ENCODE peak calls at places on chromosome 10, in eight cellular contexts. O, W, Q, D, B, E, U and A are unnamed samples.

GRCh38 chr10:42242135-42242805 is 396.1 kb downstream of the ZNF33B start:
- DNase-seq in D (no peak), Q (no peak), U (no peak), E (peak; percentile 56), B (no peak), O (no peak), W (no peak), A (no peak)

GRCh38 chr10:66148312-66148711 is 777.5 kb upstream of the LRRTM3 start:
- DNase-seq in B (no peak), O (no peak), W (no peak), E (no peak), Q (no peak), D (no peak), U (no peak), A (no peak)

GRCh38 chr10:30812018-30812851 is 182.7 kb upstream of the LYZL2 start:
- DNase-seq in Q (peak; percentile 89), W (peak; percentile 35), U (peak; percentile 95), B (no peak), O (no peak), E (peak; percentile 59), D (no peak), A (peak; percentile 95)

GRCh38 chr10:103463456-103463855 is 4.8 kb upstream of the CALHM1 start:
- DNase-seq in W (no peak), B (no peak), O (no peak), E (no peak), Q (no peak), U (no peak), D (no peak), A (no peak)

GRCh38 chr10:25068152-25069058 is 52.0 kb downstream of the THNSL1 start:
- DNase-seq in Q (no peak), E (no peak), O (no peak), B (no peak), W (no peak), U (peak; percentile 84), D (no peak), A (no peak)

GRCh38 chr10:56346845-56347415 is 14.1 kb downstream of the ZWINT start:
- DNase-seq in B (no peak), Q (no peak), D (no peak), O (no peak), U (peak; percentile 19), W (no peak), E (no peak), A (no peak)

GRCh38 chr10:122476034-122476695 is 14.8 kb downstream of the HTRA1 start:
- DNase-seq in D (no peak), U (no peak), B (no peak), O (no peak), W (no peak), Q (no peak), E (no peak), A (no peak)

GRCh38 chr10:4081691-4082111 is 296.7 kb upstream of the KLF6 start:
- DNase-seq in D (no peak), Q (no peak), U (no peak), O (no peak), W (no peak), B (no peak), E (peak; percentile 22), A (no peak)

GRCh38 chr10:24616536-24616935 is 107.2 kb downstream of the ARHGAP21 start:
- DNase-seq in Q (no peak), E (no peak), W (no peak), U (peak; percentile 43), O (no peak), D (no peak), B (no peak), A (no peak)

GRCh38 chr10:122348951-122349361 is 25.6 kb upstream of the PLEKHA1 start:
- DNase-seq in B (no peak), D (no peak), Q (no peak), E (no peak), W (no peak), O (no peak), U (no peak), A (no peak)

GRCh38 chr10:109957092-109957797 is 33.9 kb upstream of the XPNPEP1 start:
- DNase-seq in Q (no peak), E (no peak), U (no peak), B (peak; percentile 72), D (no peak), W (no peak), O (no peak), A (no peak)

GRCh38 chr10:84845628-84846261 is 517.4 kb downstream of the CCSER2 start:
- DNase-seq in D (no peak), Q (no peak), U (no peak), O (no peak), B (no peak), E (peak; percentile 51), W (peak; percentile 51), A (no peak)

GRCh38 chr10:73251683-73252444 is 580 bp downstream of the MRPS16 start:
- DNase-seq in E (peak; percentile 21), Q (peak; percentile 61), B (no peak), W (peak; percentile 72), D (no peak), O (peak; percentile 36), U (no peak), A (no peak)

GRCh38 chr10:29862926-29863614 is 196.3 kb downstream of the JCAD start:
- DNase-seq in B (no peak), O (no peak), W (no peak), D (no peak), U (peak; percentile 80), E (no peak), Q (no peak), A (no peak)

GRCh38 chr10:86609920-86610319 is 44.4 kb upstream of the OPN4 start:
- DNase-seq in D (no peak), U (no peak), B (no peak), Q (no peak), O (no peak), W (no peak), E (no peak), A (no peak)

DNA sequence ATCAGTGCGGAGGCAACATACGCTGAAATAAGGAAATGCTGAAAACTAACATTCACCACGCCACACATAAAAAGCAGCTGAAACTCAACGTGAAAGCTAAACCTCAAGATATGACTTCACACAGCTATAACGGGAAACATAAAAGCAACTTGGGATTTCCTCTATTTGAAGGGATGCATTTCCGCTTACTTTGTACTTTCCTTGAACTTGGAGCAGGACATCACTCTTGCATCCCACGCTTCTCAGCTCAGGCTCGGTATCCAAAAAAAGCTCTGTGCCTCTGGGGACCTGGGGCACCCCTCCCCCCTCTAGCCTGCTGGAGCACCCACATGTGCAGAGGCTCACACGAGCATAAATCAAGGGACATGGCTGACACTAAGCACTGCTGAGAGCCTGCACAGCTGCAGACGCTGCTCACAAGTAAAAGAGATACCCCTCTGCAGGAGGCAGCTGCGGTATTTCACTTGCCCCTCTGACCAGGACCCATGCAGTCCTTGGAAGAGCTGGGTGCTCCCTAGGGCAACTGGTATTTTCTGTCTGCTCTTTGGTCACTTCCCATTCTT is 34.2 kb downstream of the PARD3 start:
- DNase-seq in E (peak; percentile 31), U (peak; percentile 63), W (peak; percentile 76), O (no peak), Q (peak; percentile 81), D (no peak), B (no peak), A (no peak)
- H3K4me3 ChIP-seq in E (no peak overlapping the region), U (no peak overlapping the region), W (peak overlapping the region; percentile 35), O (no peak overlapping the region), Q (peak overlapping the region; percentile 3), D (no peak overlapping the region), B (no peak overlapping the region), A (peak overlapping the region; percentile 6)

DNA sequence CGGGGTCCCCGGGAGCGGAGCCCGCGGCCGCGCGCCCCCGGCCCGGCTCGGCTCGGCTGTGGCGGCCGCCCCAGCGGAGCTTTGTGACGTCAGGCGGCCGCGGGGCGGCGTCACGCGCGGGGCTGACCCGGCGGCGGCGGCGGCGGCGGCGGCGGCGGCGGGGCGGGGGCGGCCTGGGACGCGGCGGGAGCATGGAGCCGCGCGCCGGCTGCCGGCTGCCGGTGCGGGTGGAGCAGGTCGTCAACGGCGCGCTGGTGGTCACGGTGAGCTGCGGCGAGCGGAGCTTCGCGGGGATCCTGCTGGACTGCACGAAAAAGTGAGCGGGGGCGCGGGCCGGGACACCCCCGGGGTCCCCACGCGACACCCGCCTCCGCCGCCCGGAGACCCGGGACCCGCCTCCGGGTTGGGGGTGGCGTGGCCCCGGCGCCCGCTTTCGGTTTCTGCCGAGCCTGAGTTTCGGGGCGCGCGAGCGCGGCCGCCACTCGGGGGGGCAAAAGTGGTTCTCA is at the start of gene PWWP2B:
- DNase-seq in U (peak; percentile 19), W (peak; percentile 55), E (no peak), O (no peak), D (no peak), B (peak; percentile 75), Q (peak; percentile 77), A (no peak)
- TF ChIP-seq POLR2A in U (no peak), W (no peak), E (no peak), O (peak; percentile 45), D (peak; percentile 63), B (no peak), Q (no peak), A (no peak)

DNA sequence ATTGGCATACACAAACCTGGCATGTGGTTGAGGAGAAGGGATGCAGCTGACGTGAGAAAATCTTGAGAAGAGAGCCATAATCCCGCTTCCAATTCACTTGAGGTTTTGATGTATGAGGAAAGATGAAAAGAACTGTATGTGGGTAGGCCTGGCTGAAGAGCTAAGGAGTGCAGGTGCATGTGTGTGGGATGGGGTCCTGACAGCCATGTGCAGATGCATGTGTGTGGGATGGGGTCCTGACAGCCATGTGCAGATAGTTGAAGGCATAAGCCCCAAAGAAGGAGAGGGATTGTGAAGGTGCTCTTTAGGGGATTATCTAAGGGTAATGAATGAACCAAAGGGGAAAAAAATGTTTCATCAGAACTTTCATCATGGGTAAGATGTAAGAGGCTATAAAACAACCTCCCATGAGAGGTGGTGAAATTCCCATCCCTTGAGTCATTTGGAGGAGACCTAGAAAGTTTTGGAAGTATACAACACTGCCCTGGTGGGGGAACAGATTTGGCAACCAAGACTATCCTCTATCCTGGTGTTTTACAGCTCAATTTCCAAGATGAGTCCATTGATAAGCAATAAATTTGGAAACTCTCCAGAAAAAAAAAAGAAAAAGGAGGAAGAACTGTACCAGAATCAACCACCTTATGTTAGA is 3.9 kb upstream of the PKD2L1 start:
- DNase-seq in O (no peak), W (no peak), D (no peak), B (no peak), Q (no peak), U (no peak), E (no peak), A (no peak)
- H3K4me3 ChIP-seq in O (no peak overlapping the region), W (no peak overlapping the region), D (no peak overlapping the region), B (no peak overlapping the region), Q (no peak overlapping the region), U (no peak overlapping the region), E (no peak overlapping the region), A (no peak overlapping the region)

DNA sequence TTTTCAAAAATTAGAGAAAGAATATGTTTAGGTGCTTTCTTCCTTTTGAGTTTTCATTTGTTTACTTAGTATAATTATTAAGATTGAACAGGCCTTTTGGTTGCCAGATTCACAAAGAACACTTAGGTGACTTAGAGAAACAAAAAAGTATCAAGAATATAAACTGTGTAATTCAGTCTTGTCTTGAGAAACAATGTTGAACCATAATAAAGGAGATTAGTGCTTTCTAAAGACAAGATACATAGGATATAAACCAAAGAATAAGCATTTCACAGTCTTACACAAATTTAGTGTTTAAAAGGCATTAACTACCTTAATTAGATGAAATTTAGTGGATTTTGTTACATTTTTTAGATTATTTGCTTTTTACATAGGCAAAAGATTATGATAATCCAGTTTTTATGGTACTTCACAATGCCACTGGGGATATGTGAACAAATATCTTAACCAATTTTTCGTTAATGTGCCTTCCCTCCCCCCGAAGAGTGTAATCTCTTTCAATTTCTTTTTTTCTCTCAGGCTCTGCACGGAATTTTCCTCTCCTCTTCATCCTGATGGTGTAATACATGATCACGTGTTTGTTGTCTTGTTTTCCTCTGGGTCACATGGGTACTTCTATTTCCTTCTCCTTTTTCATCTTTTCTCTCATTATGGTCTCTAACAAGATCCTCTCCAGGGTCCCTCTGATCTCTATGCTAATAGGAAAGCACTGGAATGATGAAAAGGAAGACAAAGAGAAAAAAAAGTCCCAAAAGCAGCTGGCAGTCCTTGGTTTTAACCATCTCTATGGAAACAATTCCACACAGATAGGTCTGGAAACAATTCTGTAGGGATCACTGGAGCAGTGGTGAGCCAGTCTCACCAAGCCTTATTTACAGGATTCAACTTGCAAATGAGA is 3.7 kb upstream of the HNRNPH3 start:
- DNase-seq in E (no peak), U (peak; percentile 60), B (no peak), O (peak; percentile 73), D (no peak), W (peak; percentile 88), Q (no peak), A (no peak)
- TF ChIP-seq POLR2A in E (no peak), U (no peak), B (no peak), O (no peak), D (no peak), W (peak; percentile 57), Q (no peak), A (no peak)